ENCODE peak calls at places on chromosomes 2 and 18, in nine cellular contexts. V is lower lobe of right lung, K is fibroblast of lung, L is COR-L47, G is OCI-M1, S is cardiac fibroblast, D is neural progenitor cell, J is WTC11, M is choroid plexus epithelial cell. Z is an unnamed sample.

GRCh38 chr2:36355157-36355889 is at the start of gene CRIM1:
- DNase-seq in G (no peak), V (peak; percentile 91), K (peak; percentile 91), D (peak; percentile 95), J (peak; percentile 82), L (no peak), M (peak; percentile 95), S (peak; percentile 90), Z (peak; percentile 91)

GRCh38 chr2:207258191-207258991 is 92.6 kb upstream of the KLF7 start:
- DNase-seq in L (no peak), K (peak; percentile 100), M (peak; percentile 98), J (no peak), S (peak; percentile 100), V (peak; percentile 48), G (no peak), D (no peak), Z (peak; percentile 100)

GRCh38 chr2:237147317-237147716 is 61.6 kb downstream of the COPS8 start:
- DNase-seq in D (no peak), S (peak; percentile 30), G (no peak), J (no peak), V (no peak), K (no peak), L (no peak), M (no peak), Z (no peak)

GRCh38 chr2:136207030-136207623 is 89.2 kb upstream of the CXCR4 start:
- DNase-seq in K (no peak), L (no peak), M (no peak), G (peak; percentile 83), J (no peak), S (no peak), D (no peak), V (peak; percentile 60), Z (no peak)

GRCh38 chr2:144102386-144102785 is 417.5 kb downstream of the ZEB2 start:
- DNase-seq in V (no peak), M (no peak), S (no peak), D (no peak), K (no peak), J (no peak), L (no peak), G (no peak), Z (no peak)

GRCh38 chr2:15884790-15885189 is 55.6 kb upstream of the MYCN start:
- DNase-seq in J (no peak), S (no peak), V (no peak), L (no peak), G (no peak), K (no peak), M (no peak), D (no peak), Z (no peak)

GRCh38 chr18:68221116-68221724 is 493.7 kb downstream of the TMX3 start:
- DNase-seq in L (no peak), G (peak; percentile 39), S (no peak), D (peak; percentile 23), M (peak; percentile 24), V (no peak), K (peak; percentile 76), J (no peak), Z (no peak)

GRCh38 chr2:7098816-7099215 is 181.6 kb downstream of the RNF144A start:
- DNase-seq in V (no peak), L (no peak), M (no peak), J (no peak), S (no peak), K (no peak), D (no peak), G (no peak), Z (no peak)

GRCh38 chr2:134718956-134719814 is at the start of gene TMEM163:
- DNase-seq in D (peak; percentile 81), M (no peak), K (no peak), G (no peak), L (peak; percentile 41), V (peak; percentile 56), J (peak; percentile 54), S (no peak), Z (no peak)

GRCh38 chr2:27051902-27052645 is 606 bp downstream of the AGBL5 start:
- DNase-seq in G (peak; percentile 56), L (peak; percentile 17), S (no peak), J (peak; percentile 71), V (peak; percentile 72), M (peak; percentile 37), K (no peak), D (peak; percentile 45), Z (peak; percentile 16)

GRCh38 chr18:43113220-43113895 is 2.1 kb downstream of the RIT2 start:
- DNase-seq in S (no peak), K (no peak), L (no peak), M (no peak), D (no peak), V (no peak), J (no peak), G (no peak), Z (no peak)

GRCh38 chr2:35428548-35428947 is 927.0 kb upstream of the CRIM1 start:
- DNase-seq in D (peak; percentile 60), V (peak; percentile 42), S (peak; percentile 18), G (peak; percentile 64), L (peak; percentile 3), J (peak; percentile 78), K (no peak), M (peak; percentile 21), Z (no peak)

GRCh38 chr18:74604774-74605173 is 7.1 kb downstream of the ZNF407 start:
- DNase-seq in D (no peak), K (peak; percentile 69), M (peak; percentile 76), S (peak; percentile 23), V (no peak), L (no peak), J (no peak), G (no peak), Z (peak; percentile 30)

GRCh38 chr18:8375899-8376512 is 233.2 kb upstream of the RAB12 start:
- DNase-seq in J (no peak), K (no peak), S (no peak), G (no peak), L (no peak), D (no peak), V (no peak), M (no peak), Z (no peak)

GRCh38 chr18:48475635-48476549 is 62.9 kb upstream of the CTIF start:
- DNase-seq in S (peak; percentile 89), V (no peak), L (peak; percentile 79), K (peak; percentile 77), D (peak; percentile 79), G (peak; percentile 86), J (peak; percentile 62), M (peak; percentile 90), Z (peak; percentile 81)

GRCh38 chr18:70181015-70181414 is 24.5 kb downstream of the RTTN start:
- DNase-seq in S (peak; percentile 82), J (no peak), M (peak; percentile 80), K (peak; percentile 94), L (no peak), D (no peak), V (no peak), G (no peak), Z (peak; percentile 78)

GRCh38 chr18:62526098-62527025 is 3.5 kb downstream of the ZCCHC2 start:
- DNase-seq in L (peak; percentile 74), M (peak; percentile 87), V (peak; percentile 91), G (peak; percentile 94), D (peak; percentile 92), K (peak; percentile 76), J (peak; percentile 75), S (peak; percentile 86), Z (peak; percentile 68)

GRCh38 chr2:161223139-161223732 is 63.0 kb downstream of the TANK start:
- DNase-seq in J (no peak), M (peak; percentile 79), D (peak; percentile 27), K (peak; percentile 34), G (peak; percentile 61), L (peak; percentile 12), S (peak; percentile 77), V (no peak), Z (peak; percentile 50)

GRCh38 chr2:192687000-192687399 is 492.3 kb upstream of the TMEFF2 start:
- DNase-seq in J (no peak), V (no peak), S (no peak), D (no peak), M (no peak), G (peak; percentile 51), L (no peak), K (no peak), Z (no peak)

GRCh38 chr2:42124051-42124813 is 44.9 kb upstream of the EML4 start:
- DNase-seq in K (peak; percentile 39), D (no peak), L (no peak), M (no peak), G (no peak), V (no peak), J (no peak), S (no peak), Z (no peak)

GRCh38 chr2:29323961-29324360 is 208.7 kb downstream of the CLIP4 start:
- DNase-seq in S (peak; percentile 26), M (no peak), V (no peak), L (no peak), G (no peak), K (peak; percentile 80), J (no peak), D (no peak), Z (no peak)

GRCh38 chr2:184370954-184371353 is 227.4 kb upstream of the ZNF804A start:
- DNase-seq in L (no peak), K (no peak), V (no peak), D (no peak), M (no peak), J (no peak), G (no peak), S (no peak), Z (no peak)

GRCh38 chr2:95372845-95373244 is 29.7 kb upstream of the FAHD2A start:
- DNase-seq in J (no peak), G (no peak), K (no peak), D (no peak), L (no peak), V (peak; percentile 12), M (no peak), S (no peak), Z (no peak)

GRCh38 chr18:9135912-9136314 is 668 bp upstream of the ANKRD12 start:
- DNase-seq in M (peak; percentile 43), V (no peak), S (no peak), L (peak; percentile 97), D (peak; percentile 71), K (no peak), J (peak; percentile 83), G (peak; percentile 91), Z (peak; percentile 4)

GRCh38 chr2:192042126-192042525 is 152.6 kb downstream of the TMEFF2 start:
- DNase-seq in K (no peak), M (no peak), J (no peak), V (no peak), G (no peak), S (no peak), L (no peak), D (no peak), Z (no peak)

GRCh38 chr2:160914217-160914616 is 246.0 kb upstream of the TANK start:
- DNase-seq in L (no peak), K (no peak), V (no peak), G (no peak), D (no peak), S (no peak), M (no peak), J (no peak), Z (no peak)

GRCh38 chr18:74541703-74542555 is 7.6 kb downstream of the CNDP1 start:
- DNase-seq in D (no peak), K (no peak), L (no peak), G (no peak), J (no peak), V (no peak), S (peak; percentile 31), M (no peak), Z (no peak)

GRCh38 chr2:124046332-124046731 is 21.2 kb downstream of the CNTNAP5 start:
- DNase-seq in G (no peak), K (no peak), S (no peak), V (no peak), D (no peak), L (no peak), J (peak; percentile 26), M (no peak), Z (no peak)

GRCh38 chr2:171529914-171530313 is 7.6 kb downstream of the CYBRD1 start:
- DNase-seq in V (no peak), L (no peak), M (peak; percentile 23), D (no peak), S (peak; percentile 35), K (no peak), J (no peak), G (peak; percentile 61), Z (no peak)

GRCh38 chr2:98242006-98242405 is 104.2 kb upstream of the CNGA3 start:
- DNase-seq in G (no peak), K (no peak), M (no peak), S (no peak), D (peak; percentile 33), L (no peak), J (no peak), V (no peak), Z (no peak)

GRCh38 chr2:224366269-224366668 is 35.6 kb downstream of the FAM124B start:
- DNase-seq in S (no peak), G (no peak), V (no peak), D (no peak), J (no peak), L (no peak), K (no peak), M (peak; percentile 40), Z (no peak)